ENCODE peak calls at places on chromosomes 4 and X, in ten cellular contexts. T is breast epithelium; C is HEK293T; W is AML-193; U is anterior cingulate cortex; I is activated T-cell treated with anti-CD3 and anti-CD28 coated beads, Interleukin-2, amount 50 U/mL, for 48 hours; S is fibroblast of the conjunctiva; N is lung; H is NB4; V is IMR-90. Q is an unnamed sample.

GRCh38 chr4:96912731-96913130 is 1072.8 kb downstream of the PDHA2 start:
- DNase-seq in W (no peak), U (no peak), S (no peak), I (no peak), H (no peak), T (no peak), V (no peak), C (no peak), N (no peak), Q (no peak)

GRCh38 chrX:97898798-97899197 is 1015.1 kb downstream of the RPA4 start:
- DNase-seq in W (no peak), C (no peak), T (no peak), H (no peak), N (no peak), S (no peak), I (no peak), V (peak), U (no peak), Q (no peak)

GRCh38 chrX:132442674-132443073 is 46.2 kb downstream of the MBNL3 start:
- DNase-seq in U (no peak), S (no peak), C (no peak), W (no peak), I (no peak), T (no peak), N (no peak), H (peak), V (no peak), Q (peak)

GRCh38 chr4:124055896-124056295 is 656.6 kb downstream of the ANKRD50 start:
- DNase-seq in C (no peak), H (no peak), V (peak), I (no peak), T (no peak), S (no peak), W (no peak), N (no peak), U (no peak), Q (no peak)

GRCh38 chr4:165440415-165440882 is 61.6 kb downstream of the CPE start:
- DNase-seq in N (no peak), C (no peak), H (no peak), T (no peak), V (peak), W (no peak), U (no peak), I (no peak), S (peak), Q (no peak)

GRCh38 chrX:41619221-41619620 is 69.6 kb upstream of the GPR34 start:
- DNase-seq in C (no peak), T (no peak), N (no peak), W (no peak), U (no peak), S (no peak), V (no peak), H (no peak), I (no peak), Q (no peak)

GRCh38 chrX:43822015-43822414 is 60.2 kb downstream of the MAOB start:
- DNase-seq in U (no peak), V (peak), W (no peak), S (no peak), I (no peak), N (no peak), H (no peak), T (no peak), C (no peak), Q (no peak)

GRCh38 chr4:128782076-128782715 is 27.3 kb upstream of the JADE1 start:
- DNase-seq in H (peak), S (no peak), W (peak), T (no peak), C (no peak), U (no peak), V (peak), N (no peak), I (peak), Q (no peak)

GRCh38 chr4:128068927-128069326 is 7.8 kb downstream of the LARP1B start:
- DNase-seq in H (peak), C (peak), I (no peak), V (peak), U (no peak), N (no peak), W (no peak), S (no peak), T (no peak), Q (peak)

GRCh38 chrX:123361371-123361770 is 177.3 kb downstream of the GRIA3 start:
- DNase-seq in U (no peak), N (no peak), H (no peak), T (no peak), I (no peak), C (no peak), W (no peak), V (no peak), S (no peak), Q (no peak)

GRCh38 chr4:81485310-81485980 is 13.7 kb upstream of the RASGEF1B start:
- DNase-seq in I (no peak), N (no peak), T (no peak), U (no peak), C (no peak), H (no peak), W (no peak), S (no peak), V (no peak), Q (no peak)

GRCh38 chr4:149885896-149886295 is 70.3 kb upstream of the IQCM start:
- DNase-seq in S (no peak), T (no peak), H (no peak), C (no peak), N (no peak), U (no peak), V (peak), W (no peak), I (no peak), Q (no peak)

GRCh38 chrX:43655961-43656494 is at the start of gene MAOA:
- DNase-seq in N (peak), T (peak), C (no peak), S (peak), I (peak), U (peak), H (no peak), V (no peak), W (no peak), Q (no peak)

GRCh38 chr4:2057382-2058065 is 1.6 kb upstream of the NAT8L start:
- DNase-seq in H (no peak), W (no peak), V (no peak), C (no peak), N (no peak), I (no peak), U (no peak), T (no peak), S (no peak), Q (no peak)

GRCh38 chrX:65877953-65878352 is 161.9 kb downstream of the VSIG4 start:
- DNase-seq in C (no peak), N (no peak), U (no peak), V (no peak), H (no peak), T (no peak), I (no peak), S (no peak), W (no peak), Q (no peak)

GRCh38 chr4:95181446-95182306 is 367.1 kb downstream of the UNC5C start:
- DNase-seq in W (no peak), T (no peak), V (peak), N (no peak), U (no peak), C (no peak), H (no peak), S (no peak), I (peak), Q (peak)

GRCh38 chr4:152983221-152983620 is 47.1 kb downstream of the FHDC1 start:
- DNase-seq in W (no peak), N (no peak), I (no peak), U (no peak), T (no peak), C (no peak), V (no peak), S (no peak), H (no peak), Q (no peak)

GRCh38 chr4:89305028-89305427 is 2.6 kb downstream of the GPRIN3 start:
- DNase-seq in T (no peak), V (no peak), W (no peak), S (no peak), C (no peak), H (no peak), N (no peak), U (no peak), I (no peak), Q (no peak)

GRCh38 chr4:122758033-122758432 is 25.5 kb downstream of the BBS12 start:
- DNase-seq in W (peak), S (no peak), I (no peak), T (no peak), V (peak), N (no peak), U (no peak), H (peak), C (peak), Q (peak)

GRCh38 chr4:102104278-102104677 is 241.0 kb downstream of the SLC39A8 start:
- DNase-seq in I (no peak), N (no peak), U (no peak), V (no peak), C (no peak), W (no peak), T (no peak), S (no peak), H (no peak), Q (no peak)

GRCh38 chr4:172708184-172708583 is 460.4 kb upstream of the GALNT7 start:
- DNase-seq in T (no peak), C (no peak), S (no peak), U (no peak), V (no peak), I (no peak), H (no peak), N (no peak), W (no peak), Q (no peak)

GRCh38 chr4:146916479-146917076 is 29.1 kb downstream of the TTC29 start:
- DNase-seq in U (no peak), V (peak), C (no peak), H (peak), I (no peak), S (peak), W (peak), N (no peak), T (no peak), Q (no peak)

GRCh38 chr4:39621582-39621981 is 17.1 kb downstream of the SMIM14 start:
- DNase-seq in N (peak), I (no peak), T (no peak), C (no peak), H (peak), U (no peak), W (no peak), S (peak), V (peak), Q (peak)

GRCh38 chr4:71526626-71527406 is 188.0 kb downstream of the SLC4A4 start:
- DNase-seq in N (no peak), T (no peak), C (no peak), I (no peak), W (no peak), S (no peak), U (no peak), V (no peak), H (peak), Q (no peak)

GRCh38 chr4:118727360-118727759 is 42.2 kb downstream of the METTL14 start:
- DNase-seq in C (no peak), T (no peak), U (no peak), V (peak), I (no peak), N (no peak), H (no peak), W (no peak), S (no peak), Q (no peak)

GRCh38 chrX:154730271-154730883 is 20.5 kb downstream of the GAB3 start:
- DNase-seq in U (no peak), W (no peak), H (no peak), N (peak), V (peak), I (no peak), T (no peak), S (peak), C (no peak), Q (no peak)

GRCh38 chr4:7332216-7333023 is 102.3 kb downstream of the PSAPL1 start:
- DNase-seq in W (no peak), H (no peak), C (no peak), V (peak), T (no peak), S (no peak), U (no peak), N (no peak), I (no peak), Q (no peak)